ENCODE peak calls at places on chromosomes 16 and 17, in seven cellular contexts. Z is IMR-90, C is transverse colon, K is H1, D is cardiac muscle cell, N is astrocyte, X is heart left ventricle. F is an unnamed sample. For H3K27me3 and H3K4me1, the result is how much of the 10 kb centered on the place peaks cover.

GRCh38 chr17:20086416-20087074 is 77.4 kb downstream of the SPECC1 start:
- DNase-seq in Z (no peak), C (no peak), K (no peak), D (no peak), N (no peak), X (peak), F (no peak)

GRCh38 chr16:47672475-47672874 is 211.3 kb downstream of the PHKB start:
- DNase-seq in Z (no peak), C (no peak), K (no peak), D (no peak), N (no peak), X (no peak), F (no peak)

GRCh38 chr16:76940251-76940650 is 250.7 kb upstream of the MON1B start:
- DNase-seq in Z (no peak), C (no peak), K (no peak), D (no peak), N (no peak), X (no peak), F (no peak)

GRCh38 chr16:89815639-89816348 is 653 bp downstream of the FANCA start:
- DNase-seq in Z (no peak), C (no peak), K (peak), D (no peak), N (no peak), X (no peak), F (no peak)

GRCh38 chr17:50634915-50635719 is 436 bp downstream of the ABCC3 start:
- DNase-seq in Z (no peak), C (no peak), K (no peak), D (no peak), N (no peak), X (no peak), F (peak)

GRCh38 chr17:2123467-2124251 is 68.8 kb downstream of the HIC1 start:
- DNase-seq in Z (peak), C (peak), K (no peak), D (peak), N (peak), X (peak), F (peak)

GRCh38 chr17:82228278-82228841 is 482 bp upstream of the SLC16A3 start:
- DNase-seq in Z (no peak), C (peak), K (peak), D (peak), N (no peak), X (peak), F (peak)

GRCh38 chr17:70552230-70552981 is 383.1 kb downstream of the KCNJ2 start:
- DNase-seq in Z (peak), C (no peak), K (no peak), D (peak), N (peak), X (no peak), F (peak)

GRCh38 chr16:84482951-84483881 is 21.2 kb downstream of the MEAK7 start:
- DNase-seq in Z (no peak), C (no peak), K (peak), D (no peak), N (no peak), X (no peak), F (no peak)

GRCh38 chr17:32795339-32795979 is 81.5 kb downstream of the MYO1D start:
- DNase-seq in Z (no peak), C (peak), K (no peak), D (no peak), N (no peak), X (no peak), F (peak)
- H3K27me3 ChIP-seq in Z (under half), C (under half), K (under half), D (under half), N (under half), X (under half), F (under half)

GRCh38 chr16:31456988-31457360 is 2.3 kb upstream of the ARMC5 start:
- DNase-seq in Z (no peak), C (no peak), K (no peak), D (no peak), N (no peak), X (no peak), F (no peak)
- H3K4me1 ChIP-seq in Z (under half), C (under half), K (under half), D (under half), N (half or more), X (half or more), F (under half)

DNA sequence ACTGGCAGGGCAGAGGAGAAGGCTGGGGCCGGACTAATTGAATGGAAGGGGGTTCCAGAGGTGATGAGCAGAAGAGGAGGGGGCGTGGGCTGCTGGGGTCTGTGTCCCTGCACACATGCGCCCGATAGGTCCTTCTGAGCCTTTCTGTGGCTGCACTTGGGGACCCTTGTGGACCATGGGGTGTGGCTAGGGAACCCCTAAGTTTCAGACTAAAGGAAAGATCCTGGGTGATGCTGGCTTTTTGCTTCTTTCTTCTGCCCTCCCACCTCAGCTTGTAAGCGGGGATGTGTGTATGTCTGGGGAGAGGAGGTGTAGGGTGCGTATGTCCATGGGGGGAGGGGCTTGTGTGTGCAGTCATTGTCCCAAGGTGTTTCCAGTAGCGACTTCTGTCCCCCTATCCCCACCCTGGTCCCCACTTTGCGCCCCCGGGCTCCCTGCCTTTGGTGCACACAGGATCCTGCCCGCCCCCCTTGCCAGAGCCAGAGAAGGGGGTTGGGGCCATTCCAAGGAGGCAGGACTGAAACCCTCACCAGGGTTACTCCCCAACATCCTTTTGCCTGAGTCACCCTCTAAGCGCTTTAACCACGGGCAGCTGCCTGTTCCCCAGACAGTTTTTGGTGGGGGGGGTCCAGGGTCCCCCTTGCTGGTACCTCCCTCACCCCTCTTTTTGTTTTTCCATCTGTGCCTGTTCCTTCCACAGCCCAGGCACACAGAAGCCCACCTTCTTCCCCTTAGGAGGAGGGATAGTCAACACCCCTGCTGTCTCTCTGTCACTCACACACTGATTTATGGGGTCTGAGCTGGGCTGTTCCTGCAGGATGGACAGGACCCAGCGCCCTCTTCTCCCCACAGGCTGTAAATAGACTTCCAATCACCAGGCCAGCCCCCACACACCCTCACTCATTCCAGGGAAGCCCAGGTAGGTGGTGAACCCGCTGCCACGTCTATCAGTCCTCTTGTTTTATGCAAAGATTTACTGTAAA is 83.2 kb downstream of the ARHGAP23 start:
- DNase-seq in Z (peak), C (no peak), K (no peak), D (peak), N (peak), X (no peak), F (no peak)
- H3K27ac ChIP-seq in Z (no peak), C (no peak), K (no peak), D (no peak), N (no peak), X (no peak), F (no peak)

DNA sequence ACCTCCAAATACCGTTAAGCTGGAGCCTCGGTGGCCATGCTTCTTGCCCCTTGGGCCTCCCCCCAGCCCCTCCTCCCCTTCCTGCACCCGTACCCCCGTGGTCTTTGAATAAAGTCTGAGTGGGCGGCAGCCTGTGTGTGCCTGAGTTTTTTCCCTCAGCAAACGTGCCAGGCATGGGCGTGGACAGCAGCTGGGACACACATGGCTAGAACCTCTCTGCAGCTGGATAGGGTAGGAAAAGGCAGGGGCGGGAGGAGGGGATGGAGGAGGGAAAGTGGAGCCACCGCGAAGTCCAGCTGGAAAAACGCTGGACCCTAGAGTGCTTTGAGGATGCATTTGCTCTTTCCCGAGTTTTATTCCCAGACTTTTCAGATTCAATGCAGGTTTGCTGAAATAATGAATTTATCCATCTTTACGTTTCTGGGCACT is 928 bp downstream of the HBA1 start:
- DNase-seq in Z (peak), C (no peak), K (no peak), D (peak), N (no peak), X (no peak), F (no peak)
- H3K27me3 ChIP-seq in Z (under half), C (half or more), K (half or more), D (half or more), N (under half), X (half or more), F (under half)

GRCh38 chr17:266219-266618 is 84.8 kb upstream of the DOC2B start:
- DNase-seq in Z (no peak), C (peak), K (no peak), D (no peak), N (no peak), X (peak), F (no peak)

GRCh38 chr17:263271-263670 is 81.8 kb upstream of the DOC2B start:
- DNase-seq in Z (no peak), C (no peak), K (no peak), D (no peak), N (no peak), X (peak), F (no peak)

GRCh38 chr17:263773-264172 is 82.3 kb upstream of the DOC2B start:
- DNase-seq in Z (no peak), C (no peak), K (peak), D (no peak), N (no peak), X (peak), F (no peak)

GRCh38 chr17:266701-267656 is 85.5 kb upstream of the DOC2B start:
- DNase-seq in Z (no peak), C (peak), K (peak), D (peak), N (peak), X (peak), F (no peak)

GRCh38 chr17:265726-266125 is 84.3 kb upstream of the DOC2B start:
- DNase-seq in Z (no peak), C (no peak), K (peak), D (no peak), N (no peak), X (peak), F (no peak)
- H3K4me1 ChIP-seq in Z (under half), C (under half), K (under half), D (under half), N (under half), X (under half), F (under half)

GRCh38 chr16:62751218-62751617 is 715.0 kb upstream of the CDH8 start:
- DNase-seq in Z (no peak), C (no peak), K (no peak), D (no peak), N (no peak), X (no peak), F (no peak)
- H3K27ac ChIP-seq in Z (no peak), C (no peak), K (no peak), D (no peak), N (no peak), X (no peak), F (no peak)

GRCh38 chr17:56995776-56996175 is 17.8 kb downstream of the SCPEP1 start:
- DNase-seq in Z (peak), C (no peak), K (no peak), D (peak), N (peak), X (no peak), F (no peak)

GRCh38 chr17:56997313-56997712 is 19.4 kb downstream of the SCPEP1 start:
- DNase-seq in Z (no peak), C (no peak), K (no peak), D (no peak), N (no peak), X (no peak), F (no peak)

GRCh38 chr17:56992364-56992763 is 14.4 kb downstream of the SCPEP1 start:
- DNase-seq in Z (no peak), C (no peak), K (no peak), D (no peak), N (no peak), X (no peak), F (no peak)

GRCh38 chr17:56988901-56989572 is 11.1 kb downstream of the SCPEP1 start:
- DNase-seq in Z (no peak), C (no peak), K (no peak), D (no peak), N (no peak), X (no peak), F (no peak)

GRCh38 chr17:56994009-56994792 is 16.3 kb downstream of the SCPEP1 start:
- DNase-seq in Z (peak), C (no peak), K (no peak), D (peak), N (peak), X (no peak), F (no peak)
- H3K27me3 ChIP-seq in Z (under half), C (under half), K (under half), D (under half), N (under half), X (under half), F (under half)

DNA sequence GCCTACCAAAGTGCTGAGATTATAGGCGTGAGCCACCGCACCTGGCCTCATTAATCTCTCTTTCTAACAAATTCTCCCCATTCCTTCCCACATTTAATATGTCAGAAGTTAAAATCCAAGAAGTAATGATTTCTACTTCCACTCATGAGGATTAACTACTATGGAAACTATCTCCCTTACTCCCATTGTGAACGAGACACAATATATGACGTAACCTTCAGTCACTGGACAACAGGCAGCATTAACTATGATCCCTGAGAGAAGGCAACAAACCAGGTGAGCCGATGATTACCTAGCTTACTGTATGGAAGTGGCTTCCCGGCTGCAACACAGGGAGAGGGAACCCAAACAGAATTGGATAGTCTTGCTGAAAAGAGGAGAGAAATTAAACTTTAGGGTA is 20.0 kb downstream of the GLG1 start:
- DNase-seq in Z (no peak), C (no peak), K (no peak), D (no peak), N (no peak), X (no peak), F (peak)
- H3K4me1 ChIP-seq in Z (under half), C (under half), K (under half), D (under half), N (under half), X (under half), F (under half)